ENCODE peak calls at places on chromosomes 5 and 9, in eight cellular contexts. Z is CD8-positive, alpha-beta T cell; G is NCI-H1105; R is CD4-positive, CD25-positive, alpha-beta regulatory T cell; K is SHP77; A is anterior cingulate cortex; S is Panc1; T is osteoblast. I is an unnamed sample.
A peak's percentile ranks its signal among the peaks of the same experiment; 100 is the strongest.

GRCh38 chr9:129166962-129167557 is 11.0 kb downstream of the IER5L start:
- DNase-seq in Z (peak; percentile 9), G (peak; percentile 9), R (no peak), K (peak; percentile 80), A (no peak), S (no peak), T (peak; percentile 97), I (peak; percentile 11)

GRCh38 chr5:133506165-133506564 is 106.2 kb downstream of the FSTL4 start:
- DNase-seq in Z (no peak), G (no peak), R (no peak), K (no peak), A (no peak), S (no peak), T (no peak), I (no peak)

GRCh38 chr5:57181151-57181550 is 7.3 kb downstream of the GPBP1 start:
- DNase-seq in Z (no peak), G (no peak), R (peak; percentile 44), K (no peak), A (no peak), S (no peak), T (no peak), I (no peak)

GRCh38 chr5:39256472-39256871 is 37.1 kb upstream of the FYB1 start:
- DNase-seq in Z (no peak), G (no peak), R (no peak), K (no peak), A (no peak), S (peak; percentile 39), T (peak; percentile 80), I (no peak)

GRCh38 chr9:111897831-111898144 is 1.2 kb downstream of the UGCG start:
- DNase-seq in Z (no peak), G (no peak), R (no peak), K (no peak), A (no peak), S (no peak), T (no peak), I (no peak)

GRCh38 chr9:109579191-109579948 is 81.3 kb upstream of the PTPN3 start:
- DNase-seq in Z (no peak), G (no peak), R (no peak), K (no peak), A (no peak), S (no peak), T (peak; percentile 21), I (no peak)

GRCh38 chr5:123875444-123876264 is 363.7 kb downstream of the CSNK1G3 start:
- DNase-seq in Z (no peak), G (no peak), R (no peak), K (peak; percentile 66), A (peak; percentile 48), S (no peak), T (no peak), I (peak; percentile 53)

GRCh38 chr9:70924380-70924779 is 197.0 kb downstream of the TRPM3 start:
- DNase-seq in Z (no peak), G (no peak), R (no peak), K (no peak), A (no peak), S (no peak), T (no peak), I (no peak)

GRCh38 chr5:179820127-179820482 is 600 bp upstream of the SQSTM1 start:
- DNase-seq in Z (no peak), G (no peak), R (no peak), K (no peak), A (no peak), S (no peak), T (peak; percentile 80), I (no peak)

GRCh38 chr5:146785065-146785464 is 93.5 kb downstream of the PPP2R2B start:
- DNase-seq in Z (no peak), G (no peak), R (no peak), K (no peak), A (no peak), S (no peak), T (no peak), I (no peak)

GRCh38 chr9:119761737-119762136 is 392.5 kb upstream of the BRINP1 start:
- DNase-seq in Z (no peak), G (no peak), R (no peak), K (no peak), A (no peak), S (no peak), T (peak; percentile 25), I (no peak)

GRCh38 chr5:111043712-111044506 is 27.6 kb upstream of the TSLP start:
- DNase-seq in Z (no peak), G (no peak), R (no peak), K (no peak), A (no peak), S (no peak), T (no peak), I (no peak)

GRCh38 chr5:79562351-79563246 is 48.7 kb upstream of the HOMER1 start:
- DNase-seq in Z (no peak), G (no peak), R (no peak), K (no peak), A (no peak), S (no peak), T (peak; percentile 88), I (no peak)

GRCh38 chr5:68780299-68780960 is 313.4 kb upstream of the SLC30A5 start:
- DNase-seq in Z (no peak), G (no peak), R (no peak), K (no peak), A (no peak), S (no peak), T (no peak), I (no peak)

GRCh38 chr9:5566054-5566618 is 55.8 kb downstream of the PDCD1LG2 start:
- DNase-seq in Z (no peak), G (no peak), R (no peak), K (no peak), A (no peak), S (no peak), T (no peak), I (no peak)

GRCh38 chr5:62178258-62178657 is 127.7 kb upstream of the KIF2A start:
- DNase-seq in Z (no peak), G (no peak), R (no peak), K (no peak), A (no peak), S (no peak), T (no peak), I (no peak)

GRCh38 chr9:35909274-35909673 is at the start of gene SPAAR:
- DNase-seq in Z (no peak), G (no peak), R (no peak), K (no peak), A (no peak), S (no peak), T (peak; percentile 21), I (no peak)

GRCh38 chr5:139296862-139297326 is 3.4 kb downstream of the MATR3 start:
- DNase-seq in Z (no peak), G (no peak), R (no peak), K (no peak), A (no peak), S (no peak), T (no peak), I (no peak)

GRCh38 chr9:133562611-133563285 is 28.2 kb downstream of the ADAMTSL2 start:
- DNase-seq in Z (no peak), G (no peak), R (no peak), K (no peak), A (no peak), S (no peak), T (no peak), I (no peak)